ENCODE peak calls at places on chromosomes 7 and 10, in four cellular contexts. One of them, this sample, is unnamed.

GRCh38 chr7:156155988-156156733 is 343.9 kb upstream of the SHH start:
- DNase-seq in H9: no peak
- DNase-seq in mesendoderm: no peak
- DNase-seq in H1: no peak
- DNase-seq in this sample: no peak

GRCh38 chr10:77911535-77912123 is 14.9 kb downstream of the DLG5 start:
- DNase-seq in mesendoderm: no peak
- DNase-seq in H1: no peak
- DNase-seq in H9: no peak
- DNase-seq in this sample: peak; percentile 47

GRCh38 chr10:67144554-67144953 is 218.7 kb downstream of the LRRTM3 start:
- DNase-seq in H1: no peak
- DNase-seq in mesendoderm: no peak
- DNase-seq in H9: no peak
- DNase-seq in this sample: no peak

GRCh38 chr7:139571190-139571589 is 47.7 kb downstream of the CLEC2L start:
- DNase-seq in mesendoderm: no peak
- DNase-seq in H9: no peak
- DNase-seq in H1: no peak
- DNase-seq in this sample: no peak

GRCh38 chr7:6395898-6396582 is 51.7 kb downstream of the DAGLB start:
- DNase-seq in H9: no peak
- DNase-seq in mesendoderm: no peak
- DNase-seq in H1: no peak
- DNase-seq in this sample: no peak

GRCh38 chr7:129864042-129864441 is 88.7 kb downstream of the UBE2H start:
- DNase-seq in H1: no peak
- DNase-seq in mesendoderm: no peak
- DNase-seq in H9: no peak
- DNase-seq in this sample: no peak

GRCh38 chr7:142784096-142784495 is 13.3 kb downstream of the PRSS2 start:
- DNase-seq in H1: no peak
- DNase-seq in H9: no peak
- DNase-seq in mesendoderm: peak; percentile 62
- DNase-seq in this sample: no peak

GRCh38 chr7:159136846-159137245 is 7.8 kb downstream of the VIPR2 start:
- DNase-seq in H1: no peak
- DNase-seq in H9: peak; percentile 21
- DNase-seq in mesendoderm: no peak
- DNase-seq in this sample: no peak

GRCh38 chr10:118721005-118721876 is 33.5 kb downstream of the CACUL1 start:
- DNase-seq in mesendoderm: peak; percentile 51
- DNase-seq in H1: no peak
- DNase-seq in H9: no peak
- DNase-seq in this sample: peak; percentile 62

GRCh38 chr7:91720255-91720937 is 160.1 kb downstream of the MTERF1 start:
- DNase-seq in H9: no peak
- DNase-seq in mesendoderm: peak; percentile 3
- DNase-seq in H1: no peak
- DNase-seq in this sample: peak; percentile 1

GRCh38 chr10:12631216-12631615 is 281.9 kb downstream of the CAMK1D start:
- DNase-seq in mesendoderm: no peak
- DNase-seq in H1: no peak
- DNase-seq in H9: no peak
- DNase-seq in this sample: peak; percentile 10

GRCh38 chr10:126373137-126373536 is 15.1 kb downstream of the ADAM12 start:
- DNase-seq in mesendoderm: no peak
- DNase-seq in H9: no peak
- DNase-seq in H1: no peak
- DNase-seq in this sample: peak; percentile 50

GRCh38 chr7:136958016-136958415 is 89.6 kb downstream of the CHRM2 start:
- DNase-seq in H1: no peak
- DNase-seq in H9: no peak
- DNase-seq in mesendoderm: no peak
- DNase-seq in this sample: peak; percentile 41

GRCh38 chr10:131266936-131267813 is 44.3 kb downstream of the TCERG1L start:
- DNase-seq in H9: peak; percentile 19
- DNase-seq in H1: no peak
- DNase-seq in mesendoderm: no peak
- DNase-seq in this sample: no peak

GRCh38 chr10:101617102-101617823 is 29.1 kb downstream of the DPCD start:
- DNase-seq in mesendoderm: peak; percentile 66
- DNase-seq in H9: no peak
- DNase-seq in H1: no peak
- DNase-seq in this sample: no peak

GRCh38 chr7:128910569-128910945 is at the start of gene KCP:
- DNase-seq in mesendoderm: peak; percentile 54
- DNase-seq in H1: no peak
- DNase-seq in H9: peak; percentile 54
- DNase-seq in this sample: no peak

GRCh38 chr10:42951486-42952251 is 125.2 kb upstream of the RET start:
- DNase-seq in H9: peak; percentile 78
- DNase-seq in H1: no peak
- DNase-seq in mesendoderm: peak; percentile 65
- DNase-seq in this sample: no peak

GRCh38 chr7:137546671-137547070 is 203.1 kb upstream of the PTN start:
- DNase-seq in mesendoderm: no peak
- DNase-seq in H9: no peak
- DNase-seq in H1: no peak
- DNase-seq in this sample: peak; percentile 74

GRCh38 chr7:7054252-7054830 is 128.0 kb upstream of the C1GALT1 start:
- DNase-seq in H1: no peak
- DNase-seq in mesendoderm: no peak
- DNase-seq in H9: no peak
- DNase-seq in this sample: no peak

GRCh38 chr7:95865716-95866371 is 93.5 kb downstream of the DYNC1I1 start:
- DNase-seq in H1: no peak
- DNase-seq in mesendoderm: peak; percentile 74
- DNase-seq in H9: peak; percentile 32
- DNase-seq in this sample: peak; percentile 8

GRCh38 chr10:34369120-34369519 is 446.0 kb downstream of the PARD3 start:
- DNase-seq in mesendoderm: no peak
- DNase-seq in H1: no peak
- DNase-seq in H9: no peak
- DNase-seq in this sample: no peak

GRCh38 chr10:60099998-60100747 is 193.8 kb upstream of the CCDC6 start:
- DNase-seq in H9: no peak
- DNase-seq in mesendoderm: peak; percentile 68
- DNase-seq in H1: no peak
- DNase-seq in this sample: peak; percentile 63

GRCh38 chr7:2843711-2844152 is 376 bp downstream of the GNA12 start:
- DNase-seq in H9: no peak
- DNase-seq in mesendoderm: no peak
- DNase-seq in H1: no peak
- DNase-seq in this sample: peak; percentile 34

DNA sequence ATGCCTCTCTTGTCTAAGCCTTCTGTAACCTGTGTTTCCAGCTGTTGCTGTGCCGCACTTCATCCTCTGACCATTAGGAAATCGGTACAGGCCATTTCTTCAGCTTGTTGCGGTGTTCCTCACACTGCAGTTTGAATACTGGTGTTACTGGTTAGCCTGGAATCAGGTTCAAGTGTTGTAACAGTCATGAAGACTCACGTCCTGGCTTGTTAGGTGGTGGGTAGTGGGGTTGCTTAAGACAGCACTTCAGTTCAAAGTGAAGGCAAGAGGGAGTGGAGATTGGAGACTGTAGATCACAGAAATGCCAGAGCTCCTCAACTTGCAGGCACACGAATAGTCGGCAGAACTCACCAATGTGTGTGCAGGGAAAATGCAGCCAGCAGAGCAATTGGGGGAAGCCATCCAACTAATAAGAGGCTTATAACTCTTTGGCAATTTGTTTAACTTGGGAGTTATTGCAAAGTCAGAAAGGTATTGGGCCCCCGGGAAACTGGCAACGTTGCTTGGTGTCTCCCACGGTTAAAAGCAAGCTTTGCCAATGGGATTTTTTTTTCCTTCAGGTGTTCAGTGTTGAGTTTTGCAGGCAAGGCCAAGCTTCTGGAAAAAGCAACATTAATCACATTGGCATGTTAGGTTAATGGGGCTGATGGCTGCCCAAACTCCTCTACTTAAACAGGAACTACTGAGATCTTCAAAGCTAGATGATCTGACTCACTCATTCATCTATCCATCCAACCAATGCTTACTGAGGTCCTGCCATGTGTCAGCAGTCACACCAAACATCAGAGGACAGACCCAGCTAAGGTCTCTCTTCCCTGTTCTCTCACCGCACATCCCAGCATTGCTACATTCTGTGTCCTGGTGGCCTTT is 380.9 kb downstream of the GATA3 start:
- DNase-seq in H1: no peak
- DNase-seq in mesendoderm: no peak
- DNase-seq in H9: no peak
- DNase-seq in this sample: no peak
- H3K56ac ChIP-seq in H1: no peak overlapping the region
- H3K56ac ChIP-seq in mesendoderm: no peak overlapping the region
- H3K56ac ChIP-seq in H9: no peak overlapping the region
- H3K56ac ChIP-seq in this sample: no peak overlapping the region

DNA sequence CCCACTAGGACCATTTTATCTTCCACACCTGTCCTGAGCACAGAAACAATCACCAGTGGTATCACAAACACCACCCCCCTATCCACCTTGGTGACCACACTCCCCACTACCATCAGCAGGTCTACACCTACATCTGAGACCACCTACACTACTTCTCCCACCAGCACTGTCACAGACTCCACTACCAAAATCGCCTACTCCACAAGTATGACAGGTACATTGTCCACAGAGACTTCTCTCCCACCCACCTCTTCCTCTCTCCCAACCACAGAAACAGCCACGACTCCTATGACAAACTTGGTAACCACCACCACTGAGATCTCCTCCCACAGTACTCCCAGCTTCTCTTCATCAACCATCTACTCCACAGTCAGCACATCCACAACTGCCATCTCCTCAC is 3.3 kb downstream of the MUC3A start:
- DNase-seq in H1: no peak
- DNase-seq in H9: no peak
- DNase-seq in mesendoderm: no peak
- DNase-seq in this sample: no peak
- H3K56ac ChIP-seq in H1: no peak overlapping the region
- H3K56ac ChIP-seq in H9: no peak overlapping the region
- H3K56ac ChIP-seq in mesendoderm: no peak overlapping the region
- H3K56ac ChIP-seq in this sample: no peak overlapping the region

DNA sequence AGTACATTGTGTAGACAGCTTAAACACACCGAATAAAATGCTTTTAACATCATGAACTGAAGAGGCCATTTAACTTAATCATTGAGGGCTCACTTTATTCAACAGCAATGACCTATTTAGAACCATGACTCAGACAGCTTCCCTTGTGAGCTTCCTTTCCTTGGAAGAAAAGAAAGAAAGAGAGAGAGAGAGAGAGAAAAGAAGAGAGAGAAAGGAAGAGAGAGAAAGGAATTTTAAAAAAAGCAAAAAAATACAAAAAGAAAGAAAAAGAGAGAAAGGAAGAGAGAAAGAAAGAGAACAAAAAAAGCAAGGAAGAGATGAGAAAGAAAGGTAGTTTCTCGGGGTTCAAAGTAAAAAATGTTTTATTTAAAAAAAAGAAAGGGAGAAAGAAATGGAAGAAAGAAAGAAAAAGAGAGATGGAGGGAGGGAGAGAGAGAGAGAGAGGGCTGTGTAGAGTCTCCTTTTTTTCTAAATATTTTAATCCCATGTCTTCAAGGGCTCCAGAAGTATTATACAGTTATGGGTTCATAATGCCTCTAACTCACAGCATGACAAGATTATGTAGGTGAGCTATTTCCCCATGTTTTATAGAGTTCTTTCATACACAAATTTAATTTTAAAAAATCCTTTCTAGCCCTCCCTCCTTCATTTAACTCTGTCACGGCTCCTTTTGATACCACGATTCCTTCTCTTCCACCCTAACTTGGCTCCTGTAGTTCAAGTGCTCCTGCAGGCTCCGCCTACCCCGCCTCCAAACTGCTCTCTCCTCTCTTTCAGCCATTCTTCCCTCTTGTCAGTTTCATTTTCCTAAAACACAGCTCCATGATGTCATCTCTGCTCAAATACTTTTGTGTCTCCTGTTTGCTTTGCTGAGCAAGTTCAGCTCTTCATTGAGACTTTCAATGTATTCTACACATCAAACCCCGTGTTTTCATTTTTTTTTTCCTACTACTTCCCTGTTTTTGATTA is 85.5 kb downstream of the PRTFDC1 start:
- DNase-seq in H1: no peak
- DNase-seq in H9: peak; percentile 46
- DNase-seq in mesendoderm: peak; percentile 35
- DNase-seq in this sample: peak; percentile 87
- H3K56ac ChIP-seq in H1: no peak overlapping the region
- H3K56ac ChIP-seq in H9: no peak overlapping the region
- H3K56ac ChIP-seq in mesendoderm: no peak overlapping the region
- H3K56ac ChIP-seq in this sample: no peak overlapping the region

DNA sequence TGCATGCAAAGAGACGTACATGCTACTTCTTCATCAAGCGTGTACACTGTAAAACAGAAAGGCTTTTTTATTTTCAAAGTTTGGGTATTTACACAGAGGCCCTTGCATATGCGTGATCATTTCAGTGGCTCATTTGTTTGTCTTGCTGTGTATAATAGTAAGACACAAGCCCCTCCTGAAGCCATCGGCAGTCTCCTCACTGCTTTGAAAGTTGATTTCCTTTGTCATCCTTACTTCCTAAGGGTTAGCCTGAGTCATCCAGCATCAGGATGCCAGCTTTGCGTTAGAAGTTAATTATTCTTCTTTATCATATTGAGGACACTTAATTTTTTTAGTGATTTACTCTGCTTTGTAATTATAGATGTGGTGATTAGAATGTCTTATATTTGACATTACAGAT is 72.5 kb upstream of the CTBP2 start:
- DNase-seq in H1: no peak
- DNase-seq in mesendoderm: no peak
- DNase-seq in H9: no peak
- DNase-seq in this sample: peak; percentile 43
- H3K56ac ChIP-seq in H1: no peak overlapping the region
- H3K56ac ChIP-seq in mesendoderm: no peak overlapping the region
- H3K56ac ChIP-seq in H9: no peak overlapping the region
- H3K56ac ChIP-seq in this sample: no peak overlapping the region

DNA sequence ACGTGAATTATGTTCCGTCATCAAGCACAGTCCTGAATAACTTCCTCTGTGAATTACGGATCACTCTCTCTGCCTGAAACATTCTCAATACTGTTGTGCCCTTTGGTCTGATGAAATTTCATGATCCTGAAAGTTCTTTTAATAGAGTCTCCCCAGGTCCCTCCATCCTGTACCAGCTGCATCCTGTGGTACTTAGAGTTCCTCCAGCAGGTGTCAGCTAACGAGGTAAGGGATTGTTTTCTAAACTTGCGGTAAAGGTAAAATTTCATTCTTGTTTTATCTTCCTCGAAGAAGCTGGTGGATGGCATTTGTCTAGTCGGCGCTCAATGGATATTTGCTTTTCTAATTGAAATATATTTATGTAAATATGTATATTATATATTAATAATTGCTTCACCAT is 393.6 kb upstream of the ADARB2 start:
- DNase-seq in H9: no peak
- DNase-seq in H1: no peak
- DNase-seq in mesendoderm: peak; percentile 23
- DNase-seq in this sample: no peak
- H3K56ac ChIP-seq in H9: no peak overlapping the region
- H3K56ac ChIP-seq in H1: no peak overlapping the region
- H3K56ac ChIP-seq in mesendoderm: no peak overlapping the region
- H3K56ac ChIP-seq in this sample: no peak overlapping the region

This sample was measured in IMR-90.